ENCODE peak calls at places on chromosomes 7 and 10, in six cellular contexts. V is uterus, D is vagina, E is body of pancreas, S is HepG2, G is ovary. X is an unnamed sample. For H3K4me1, the result is how much of the 10 kb centered on the place peaks cover.

GRCh38 chr7:101538596-101539459 is 90.3 kb downstream of the MYL10 start:
- DNase-seq in V (no peak), D (no peak), E (peak), S (peak), G (peak), X (peak)

GRCh38 chr10:13555884-13556529 is 27.2 kb upstream of the BEND7 start:
- DNase-seq in V (no peak), D (no peak), E (peak), S (no peak), G (no peak), X (no peak)

GRCh38 chr7:24024689-24025088 is 259.3 kb upstream of the NPY start:
- DNase-seq in V (no peak), D (no peak), E (no peak), S (no peak), G (no peak), X (no peak)

GRCh38 chr10:87675396-87676376 is 16.0 kb downstream of the PAPSS2 start:
- DNase-seq in V (no peak), D (no peak), E (no peak), S (no peak), G (no peak), X (no peak)

GRCh38 chr10:88743999-88744398 is 15.8 kb upstream of the LIPN start:
- DNase-seq in V (no peak), D (no peak), E (no peak), S (no peak), G (no peak), X (no peak)

GRCh38 chr7:130881091-130881798 is 147.2 kb upstream of the KLF14 start:
- DNase-seq in V (no peak), D (no peak), E (no peak), S (no peak), G (no peak), X (no peak)

GRCh38 chr10:132946806-132947530 is 4.6 kb upstream of the CFAP46 start:
- DNase-seq in V (no peak), D (no peak), E (no peak), S (no peak), G (no peak), X (no peak)

GRCh38 chr10:49187950-49188761 is at the start of gene TMEM273:
- DNase-seq in V (peak), D (peak), E (peak), S (no peak), G (peak), X (peak)

GRCh38 chr7:1971946-1972654 is 260.6 kb downstream of the MAD1L1 start:
- DNase-seq in V (no peak), D (no peak), E (no peak), S (no peak), G (no peak), X (no peak)

GRCh38 chr10:69180525-69181204 is 631 bp downstream of the SUPV3L1 start:
- DNase-seq in V (no peak), D (no peak), E (no peak), S (no peak), G (peak), X (no peak)

GRCh38 chr10:17533731-17534130 is 79.3 kb upstream of the ST8SIA6 start:
- DNase-seq in V (no peak), D (no peak), E (no peak), S (no peak), G (no peak), X (no peak)

GRCh38 chr7:26625286-26625685 is 239.1 kb downstream of the SKAP2 start:
- DNase-seq in V (no peak), D (peak), E (no peak), S (no peak), G (no peak), X (no peak)

GRCh38 chr7:7772385-7772784 is 54.0 kb upstream of the RPA3 start:
- DNase-seq in V (no peak), D (no peak), E (no peak), S (no peak), G (no peak), X (no peak)

GRCh38 chr7:2953588-2954407 is 89.9 kb downstream of the CARD11 start:
- DNase-seq in V (no peak), D (no peak), E (no peak), S (no peak), G (no peak), X (no peak)

GRCh38 chr10:33621143-33621542 is 286.7 kb upstream of the NRP1 start:
- DNase-seq in V (no peak), D (no peak), E (no peak), S (no peak), G (no peak), X (no peak)

GRCh38 chr7:100719523-100720319 is 547 bp upstream of the EPO start:
- DNase-seq in V (peak), D (no peak), E (no peak), S (peak), G (no peak), X (no peak)

GRCh38 chr7:51187941-51188340 is 128.7 kb downstream of the COBL start:
- DNase-seq in V (no peak), D (no peak), E (peak), S (no peak), G (peak), X (no peak)

GRCh38 chr10:113326160-113327111 is 226.4 kb upstream of the HABP2 start:
- DNase-seq in V (peak), D (no peak), E (no peak), S (peak), G (peak), X (peak)

GRCh38 chr10:63935705-63936104 is 414.5 kb downstream of the REEP3 start:
- DNase-seq in V (no peak), D (no peak), E (no peak), S (no peak), G (no peak), X (no peak)

GRCh38 chr10:24866615-24867583 is 85.5 kb downstream of the PRTFDC1 start:
- DNase-seq in V (peak), D (no peak), E (no peak), S (peak), G (peak), X (peak)

GRCh38 chr7:149799397-149800168 is 26.2 kb upstream of the ZNF467 start:
- DNase-seq in V (no peak), D (no peak), E (peak), S (peak), G (peak), X (no peak)

GRCh38 chr7:33903770-33904679 is 1.3 kb upstream of the BMPER start:
- DNase-seq in V (peak), D (no peak), E (peak), S (peak), G (peak), X (peak)

GRCh38 chr10:51699475-51700227 is at the start of gene CSTF2T:
- DNase-seq in V (peak), D (no peak), E (peak), S (peak), G (peak), X (peak)
- TF ChIP-seq POLR2A in V (no peak), D (peak), E (peak), S (peak), G (peak), X (peak)

GRCh38 chr7:28176645-28177044 is 4.0 kb downstream of the JAZF1 start:
- DNase-seq in V (no peak), D (no peak), E (no peak), S (no peak), G (no peak), X (no peak)

GRCh38 chr7:28177836-28178235 is 2.8 kb downstream of the JAZF1 start:
- DNase-seq in V (no peak), D (no peak), E (no peak), S (no peak), G (no peak), X (no peak)

GRCh38 chr7:28174901-28175661 is 5.5 kb downstream of the JAZF1 start:
- DNase-seq in V (no peak), D (no peak), E (no peak), S (no peak), G (no peak), X (no peak)

GRCh38 chr7:28174442-28174841 is 6.2 kb downstream of the JAZF1 start:
- DNase-seq in V (no peak), D (no peak), E (no peak), S (no peak), G (no peak), X (no peak)

GRCh38 chr7:28176174-28176573 is 4.4 kb downstream of the JAZF1 start:
- DNase-seq in V (no peak), D (no peak), E (no peak), S (no peak), G (no peak), X (no peak)
- H3K4me1 ChIP-seq in V (under half), D (under half), E (under half), S (under half), G (under half), X (under half)

GRCh38 chr10:8071006-8071405 is 16.5 kb downstream of the GATA3 start:
- DNase-seq in V (no peak), D (no peak), E (no peak), S (no peak), G (no peak), X (no peak)
- TF ChIP-seq POLR2A in V (no peak), D (no peak), E (no peak), S (no peak), G (no peak), X (no peak)

DNA sequence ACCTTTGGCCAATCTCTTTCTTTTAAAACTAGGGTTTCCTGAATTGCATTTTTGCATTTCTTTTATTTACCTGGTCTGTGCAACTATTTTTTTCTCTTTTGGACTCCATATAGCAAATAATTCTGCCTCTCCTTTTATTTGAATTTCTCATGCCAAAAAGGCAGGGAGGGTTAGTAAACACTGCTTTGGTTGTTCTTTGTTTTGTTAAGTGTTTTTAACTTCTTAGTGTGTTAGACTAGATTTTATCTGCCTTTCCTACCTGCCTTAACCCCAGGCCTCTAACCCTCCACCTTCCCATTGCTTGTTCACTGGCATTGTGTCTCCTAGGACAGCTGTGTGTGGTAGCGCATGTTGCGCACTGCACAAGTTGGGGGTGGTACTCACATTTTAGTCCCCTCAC is 18.1 kb downstream of the ZMIZ1 start:
- DNase-seq in V (no peak), D (no peak), E (no peak), S (no peak), G (no peak), X (no peak)
- H3K4me1 ChIP-seq in V (under half), D (half or more), E (half or more), S (half or more), G (half or more), X (half or more)

DNA sequence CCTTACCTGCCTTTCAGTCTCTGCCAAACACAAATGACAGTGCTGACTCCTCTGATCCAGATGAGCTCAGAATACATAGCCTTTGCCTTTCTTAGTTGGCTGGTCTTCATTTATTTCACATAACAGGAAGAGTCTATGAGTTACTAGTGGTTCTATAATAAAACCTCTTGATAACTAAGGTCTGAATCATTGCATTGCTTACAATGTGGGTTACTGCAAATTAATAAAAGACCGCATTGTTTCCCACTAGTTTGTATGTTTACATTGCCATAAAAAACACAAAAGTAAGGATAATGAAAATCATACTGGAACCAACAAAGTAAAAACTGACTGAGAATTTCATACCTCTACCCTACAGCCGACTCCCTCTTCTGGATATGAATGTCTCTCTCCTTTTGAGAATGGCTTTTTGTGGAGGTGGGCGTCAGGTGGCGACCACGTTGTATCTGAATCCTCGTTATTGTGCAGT is 62.0 kb upstream of the AKR1E2 start:
- DNase-seq in V (no peak), D (no peak), E (no peak), S (no peak), G (no peak), X (no peak)
- TF ChIP-seq POLR2A in V (no peak), D (no peak), E (no peak), S (no peak), G (no peak), X (no peak)

DNA sequence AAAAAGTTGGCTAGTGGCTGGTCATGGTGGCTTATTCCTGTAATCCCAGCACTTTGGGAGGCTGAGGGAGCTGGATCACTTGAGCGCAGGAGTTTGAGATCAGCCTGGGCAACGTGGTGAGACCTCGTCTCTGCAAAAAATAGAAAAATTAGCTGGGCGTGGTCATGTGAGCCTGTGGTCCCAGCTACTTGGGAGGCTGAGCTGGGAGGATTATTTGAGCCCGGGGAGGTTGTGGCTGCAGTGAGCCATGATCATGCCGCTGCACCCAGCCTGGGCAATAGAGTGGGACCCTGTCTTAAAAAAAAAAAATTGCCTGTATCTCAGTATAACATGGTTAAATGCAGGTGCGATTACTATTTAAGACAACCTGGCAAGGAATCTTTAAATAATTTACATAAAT is 61.0 kb downstream of the ADD3 start:
- DNase-seq in V (no peak), D (no peak), E (no peak), S (no peak), G (no peak), X (no peak)
- H3K4me1 ChIP-seq in V (under half), D (half or more), E (under half), S (under half), G (under half), X (half or more)

DNA sequence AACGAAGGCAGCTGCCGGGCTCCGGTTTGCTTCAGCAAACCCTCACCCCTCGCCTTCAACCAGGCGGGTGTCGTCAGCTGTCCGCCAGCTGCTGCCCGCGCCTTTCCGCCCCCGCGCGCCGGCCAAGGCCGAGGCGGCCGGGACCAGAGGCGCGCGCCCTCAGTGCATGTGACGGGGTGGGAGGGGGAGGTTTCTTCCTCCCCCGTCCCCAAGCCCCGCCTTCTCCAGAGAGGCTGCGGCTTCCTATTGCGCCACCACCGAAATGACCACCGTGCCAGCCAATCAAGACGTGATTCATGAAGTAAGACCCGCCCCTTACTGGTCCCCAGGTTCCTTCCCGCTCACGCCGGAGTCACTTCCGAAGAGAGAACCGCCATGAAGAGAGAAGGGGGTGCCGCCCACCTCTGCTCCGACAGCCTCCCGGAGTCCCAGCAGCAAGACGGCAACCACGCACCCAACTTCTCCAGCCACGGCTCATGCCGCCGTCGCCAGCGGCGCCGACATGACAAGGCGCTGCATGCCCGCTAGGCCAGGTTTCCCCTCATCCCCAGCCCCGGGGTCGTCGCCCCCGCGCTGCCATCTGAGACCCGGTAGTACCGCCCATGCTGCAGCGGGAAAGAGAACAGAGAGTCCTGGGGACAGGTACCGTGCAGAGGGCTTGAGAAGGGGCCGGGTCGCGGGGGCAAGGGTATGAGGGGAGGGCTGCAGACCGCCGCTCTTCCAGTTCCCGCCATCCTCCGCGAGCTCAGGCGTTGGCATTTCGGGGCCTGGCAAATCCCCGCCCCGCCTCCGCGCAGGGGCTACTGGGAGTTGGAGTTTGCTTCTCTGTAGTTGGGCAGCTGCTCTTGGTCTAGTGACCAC is at the start of gene SLF2:
- DNase-seq in V (peak), D (no peak), E (peak), S (peak), G (peak), X (peak)
- TF ChIP-seq POLR2A in V (peak), D (peak), E (peak), S (peak), G (peak), X (peak)

GRCh38 chr7:66100408-66101050 is 14.1 kb upstream of the CRCP start:
- DNase-seq in V (no peak), D (no peak), E (no peak), S (no peak), G (no peak), X (no peak)
- H3K4me1 ChIP-seq in V (under half), D (under half), E (under half), S (under half), G (under half), X (under half)

GRCh38 chr10:97479939-97480338 is 18.3 kb downstream of the MMS19 start:
- DNase-seq in V (no peak), D (no peak), E (no peak), S (no peak), G (no peak), X (no peak)
- TF ChIP-seq POLR2A in V (no peak), D (no peak), E (no peak), S (no peak), G (no peak), X (no peak)

GRCh38 chr10:119308089-119308488 is 100.7 kb downstream of the GRK5 start:
- DNase-seq in V (no peak), D (no peak), E (no peak), S (no peak), G (no peak), X (no peak)
- H3K4me1 ChIP-seq in V (under half), D (under half), E (under half), S (under half), G (under half), X (half or more)